ENCODE peak calls at places on chromosome 21, in eight cellular contexts. One of them, this sample, is unnamed.

GRCh38 chr21:31557956-31558838 is 101.3 kb upstream of the SOD1 start:
- DNase-seq in left lung: no peak
- DNase-seq in testis: peak
- DNase-seq in fibroblast of lung: peak
- DNase-seq in heart left ventricle: no peak
- DNase-seq in AG04450: no peak
- DNase-seq in heart right ventricle: no peak
- DNase-seq in brain microvascular endothelial cell: peak
- DNase-seq in this sample: peak

GRCh38 chr21:40759061-40759460 is 87.9 kb downstream of the DSCAM start:
- DNase-seq in left lung: no peak
- DNase-seq in testis: no peak
- DNase-seq in fibroblast of lung: no peak
- DNase-seq in heart left ventricle: no peak
- DNase-seq in AG04450: no peak
- DNase-seq in heart right ventricle: no peak
- DNase-seq in brain microvascular endothelial cell: no peak
- DNase-seq in this sample: no peak

GRCh38 chr21:25689226-25689625 is 45.5 kb downstream of the ATP5PF start:
- DNase-seq in left lung: no peak
- DNase-seq in testis: no peak
- DNase-seq in fibroblast of lung: peak
- DNase-seq in heart left ventricle: no peak
- DNase-seq in AG04450: no peak
- DNase-seq in heart right ventricle: no peak
- DNase-seq in brain microvascular endothelial cell: peak
- DNase-seq in this sample: no peak

GRCh38 chr21:46124083-46124925 is 26.4 kb downstream of the COL6A2 start:
- DNase-seq in left lung: peak
- DNase-seq in testis: peak
- DNase-seq in fibroblast of lung: no peak
- DNase-seq in heart left ventricle: peak
- DNase-seq in AG04450: no peak
- DNase-seq in heart right ventricle: no peak
- DNase-seq in brain microvascular endothelial cell: no peak
- DNase-seq in this sample: peak

GRCh38 chr21:38244885-38245869 is 11.6 kb upstream of the KCNJ15 start:
- DNase-seq in left lung: no peak
- DNase-seq in testis: no peak
- DNase-seq in fibroblast of lung: peak
- DNase-seq in heart left ventricle: no peak
- DNase-seq in AG04450: peak
- DNase-seq in heart right ventricle: no peak
- DNase-seq in brain microvascular endothelial cell: peak
- DNase-seq in this sample: no peak

GRCh38 chr21:46171585-46171984 is 12.7 kb downstream of the SPATC1L start:
- DNase-seq in left lung: no peak
- DNase-seq in testis: peak
- DNase-seq in fibroblast of lung: no peak
- DNase-seq in heart left ventricle: no peak
- DNase-seq in AG04450: no peak
- DNase-seq in heart right ventricle: no peak
- DNase-seq in brain microvascular endothelial cell: no peak
- DNase-seq in this sample: no peak

GRCh38 chr21:16040601-16041000 is 310.8 kb downstream of the USP25 start:
- DNase-seq in left lung: no peak
- DNase-seq in testis: no peak
- DNase-seq in fibroblast of lung: peak
- DNase-seq in heart left ventricle: no peak
- DNase-seq in AG04450: no peak
- DNase-seq in heart right ventricle: no peak
- DNase-seq in brain microvascular endothelial cell: peak
- DNase-seq in this sample: no peak

GRCh38 chr21:15005391-15005790 is 59.4 kb downstream of the NRIP1 start:
- DNase-seq in left lung: no peak
- DNase-seq in testis: peak
- DNase-seq in fibroblast of lung: no peak
- DNase-seq in heart left ventricle: peak
- DNase-seq in AG04450: no peak
- DNase-seq in heart right ventricle: no peak
- DNase-seq in brain microvascular endothelial cell: no peak
- DNase-seq in this sample: peak

GRCh38 chr21:43208561-43209332 is 39.9 kb downstream of the CRYAA start:
- DNase-seq in left lung: no peak
- DNase-seq in testis: peak
- DNase-seq in fibroblast of lung: no peak
- DNase-seq in heart left ventricle: no peak
- DNase-seq in AG04450: no peak
- DNase-seq in heart right ventricle: no peak
- DNase-seq in brain microvascular endothelial cell: no peak
- DNase-seq in this sample: peak

GRCh38 chr21:45998276-45998701 is 16.7 kb downstream of the COL6A1 start:
- DNase-seq in left lung: peak
- DNase-seq in testis: peak
- DNase-seq in fibroblast of lung: no peak
- DNase-seq in heart left ventricle: peak
- DNase-seq in AG04450: no peak
- DNase-seq in heart right ventricle: no peak
- DNase-seq in brain microvascular endothelial cell: no peak
- DNase-seq in this sample: no peak

GRCh38 chr21:38475519-38475918 is 22.8 kb downstream of the ERG start:
- DNase-seq in left lung: no peak
- DNase-seq in testis: no peak
- DNase-seq in fibroblast of lung: no peak
- DNase-seq in heart left ventricle: no peak
- DNase-seq in AG04450: no peak
- DNase-seq in heart right ventricle: no peak
- DNase-seq in brain microvascular endothelial cell: no peak
- DNase-seq in this sample: peak

GRCh38 chr21:15520811-15521643 is 208.8 kb upstream of the USP25 start:
- DNase-seq in left lung: no peak
- DNase-seq in testis: no peak
- DNase-seq in fibroblast of lung: no peak
- DNase-seq in heart left ventricle: no peak
- DNase-seq in AG04450: no peak
- DNase-seq in heart right ventricle: no peak
- DNase-seq in brain microvascular endothelial cell: no peak
- DNase-seq in this sample: no peak

GRCh38 chr21:23160914-23161313 is 2162.7 kb downstream of the NCAM2 start:
- DNase-seq in left lung: no peak
- DNase-seq in testis: no peak
- DNase-seq in fibroblast of lung: no peak
- DNase-seq in heart left ventricle: no peak
- DNase-seq in AG04450: no peak
- DNase-seq in heart right ventricle: no peak
- DNase-seq in brain microvascular endothelial cell: no peak
- DNase-seq in this sample: no peak

GRCh38 chr21:38567577-38568360 is 69.5 kb upstream of the ERG start:
- DNase-seq in left lung: no peak
- DNase-seq in testis: no peak
- DNase-seq in fibroblast of lung: peak
- DNase-seq in heart left ventricle: no peak
- DNase-seq in AG04450: peak
- DNase-seq in heart right ventricle: no peak
- DNase-seq in brain microvascular endothelial cell: peak
- DNase-seq in this sample: peak

GRCh38 chr21:15210235-15210678 is 145.5 kb upstream of the NRIP1 start:
- DNase-seq in left lung: peak
- DNase-seq in testis: no peak
- DNase-seq in fibroblast of lung: no peak
- DNase-seq in heart left ventricle: peak
- DNase-seq in AG04450: no peak
- DNase-seq in heart right ventricle: peak
- DNase-seq in brain microvascular endothelial cell: no peak
- DNase-seq in this sample: peak

GRCh38 chr21:43644609-43645008 is 14.7 kb downstream of the HSF2BP start:
- DNase-seq in left lung: no peak
- DNase-seq in testis: no peak
- DNase-seq in fibroblast of lung: peak
- DNase-seq in heart left ventricle: no peak
- DNase-seq in AG04450: no peak
- DNase-seq in heart right ventricle: no peak
- DNase-seq in brain microvascular endothelial cell: peak
- DNase-seq in this sample: no peak

GRCh38 chr21:40049031-40049958 is 182.1 kb downstream of the PCP4 start:
- DNase-seq in left lung: no peak
- DNase-seq in testis: no peak
- DNase-seq in fibroblast of lung: peak
- DNase-seq in heart left ventricle: no peak
- DNase-seq in AG04450: no peak
- DNase-seq in heart right ventricle: no peak
- DNase-seq in brain microvascular endothelial cell: no peak
- DNase-seq in this sample: no peak

GRCh38 chr21:36791150-36791549 is 92.2 kb downstream of the SIM2 start:
- DNase-seq in left lung: no peak
- DNase-seq in testis: no peak
- DNase-seq in fibroblast of lung: no peak
- DNase-seq in heart left ventricle: no peak
- DNase-seq in AG04450: no peak
- DNase-seq in heart right ventricle: no peak
- DNase-seq in brain microvascular endothelial cell: no peak
- DNase-seq in this sample: no peak
- TF ChIP-seq CTCF in left lung: no peak
- TF ChIP-seq CTCF in testis: no peak
- TF ChIP-seq CTCF in fibroblast of lung: no peak
- TF ChIP-seq CTCF in heart left ventricle: no peak
- TF ChIP-seq CTCF in AG04450: no peak
- TF ChIP-seq CTCF in heart right ventricle: no peak
- TF ChIP-seq CTCF in brain microvascular endothelial cell: no peak
- TF ChIP-seq CTCF in this sample: no peak

GRCh38 chr21:35268817-35269216 is 219.7 kb upstream of the RUNX1 start:
- DNase-seq in left lung: no peak
- DNase-seq in testis: no peak
- DNase-seq in fibroblast of lung: peak
- DNase-seq in heart left ventricle: no peak
- DNase-seq in AG04450: no peak
- DNase-seq in heart right ventricle: no peak
- DNase-seq in brain microvascular endothelial cell: no peak
- DNase-seq in this sample: no peak
- H3K27ac ChIP-seq in left lung: no peak
- H3K27ac ChIP-seq in testis: no peak
- H3K27ac ChIP-seq in fibroblast of lung: no peak
- H3K27ac ChIP-seq in heart left ventricle: no peak
- H3K27ac ChIP-seq in AG04450: no peak
- H3K27ac ChIP-seq in heart right ventricle: no peak
- H3K27ac ChIP-seq in brain microvascular endothelial cell: no peak
- H3K27ac ChIP-seq in this sample: no peak

GRCh38 chr21:32918467-32919140 is 107.1 kb upstream of the OLIG2 start:
- DNase-seq in left lung: no peak
- DNase-seq in testis: no peak
- DNase-seq in fibroblast of lung: peak
- DNase-seq in heart left ventricle: no peak
- DNase-seq in AG04450: no peak
- DNase-seq in heart right ventricle: no peak
- DNase-seq in brain microvascular endothelial cell: no peak
- DNase-seq in this sample: no peak

GRCh38 chr21:32916088-32916487 is 109.6 kb upstream of the OLIG2 start:
- DNase-seq in left lung: no peak
- DNase-seq in testis: no peak
- DNase-seq in fibroblast of lung: no peak
- DNase-seq in heart left ventricle: no peak
- DNase-seq in AG04450: no peak
- DNase-seq in heart right ventricle: no peak
- DNase-seq in brain microvascular endothelial cell: no peak
- DNase-seq in this sample: no peak

GRCh38 chr21:32915099-32915498 is 110.6 kb upstream of the OLIG2 start:
- DNase-seq in left lung: no peak
- DNase-seq in testis: no peak
- DNase-seq in fibroblast of lung: no peak
- DNase-seq in heart left ventricle: no peak
- DNase-seq in AG04450: no peak
- DNase-seq in heart right ventricle: no peak
- DNase-seq in brain microvascular endothelial cell: no peak
- DNase-seq in this sample: no peak

GRCh38 chr21:32917392-32918135 is 108.2 kb upstream of the OLIG2 start:
- DNase-seq in left lung: no peak
- DNase-seq in testis: peak
- DNase-seq in fibroblast of lung: peak
- DNase-seq in heart left ventricle: peak
- DNase-seq in AG04450: no peak
- DNase-seq in heart right ventricle: peak
- DNase-seq in brain microvascular endothelial cell: no peak
- DNase-seq in this sample: no peak

GRCh38 chr21:32916522-32917099 is 109.1 kb upstream of the OLIG2 start:
- DNase-seq in left lung: no peak
- DNase-seq in testis: no peak
- DNase-seq in fibroblast of lung: no peak
- DNase-seq in heart left ventricle: no peak
- DNase-seq in AG04450: no peak
- DNase-seq in heart right ventricle: no peak
- DNase-seq in brain microvascular endothelial cell: no peak
- DNase-seq in this sample: no peak
- TF ChIP-seq CTCF in left lung: no peak
- TF ChIP-seq CTCF in testis: no peak
- TF ChIP-seq CTCF in fibroblast of lung: peak
- TF ChIP-seq CTCF in heart left ventricle: no peak
- TF ChIP-seq CTCF in AG04450: peak
- TF ChIP-seq CTCF in heart right ventricle: no peak
- TF ChIP-seq CTCF in brain microvascular endothelial cell: peak
- TF ChIP-seq CTCF in this sample: peak

DNA sequence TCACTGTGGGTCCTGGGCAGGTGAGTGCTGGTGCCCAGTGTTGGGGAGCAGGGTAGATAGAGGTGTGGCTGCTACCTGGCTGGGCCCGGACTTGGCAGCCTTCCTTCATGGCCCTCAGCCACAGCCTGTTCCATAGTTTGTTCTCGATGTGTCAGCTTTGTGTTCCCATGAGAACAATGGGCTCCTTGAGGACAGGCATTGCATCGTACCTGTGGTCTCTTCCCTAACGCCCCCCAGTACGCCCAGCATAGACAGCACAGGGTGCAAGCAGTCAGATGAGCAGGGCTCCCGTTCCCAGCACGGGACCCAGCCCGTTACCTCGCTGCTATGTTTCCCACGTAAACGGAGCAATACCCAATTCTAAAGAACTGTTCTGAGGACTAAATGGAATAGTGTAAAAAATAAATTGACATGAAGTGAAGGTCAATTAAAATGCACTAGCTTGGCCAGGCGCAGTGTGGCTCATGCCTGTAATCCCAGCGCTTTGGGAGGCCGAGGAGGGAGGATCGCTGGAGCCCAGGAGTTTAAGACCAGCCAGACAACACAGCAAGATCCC is 775 bp upstream of the SLX9 start:
- DNase-seq in left lung: no peak
- DNase-seq in testis: no peak
- DNase-seq in fibroblast of lung: no peak
- DNase-seq in heart left ventricle: no peak
- DNase-seq in AG04450: no peak
- DNase-seq in heart right ventricle: no peak
- DNase-seq in brain microvascular endothelial cell: no peak
- DNase-seq in this sample: no peak
- H3K27ac ChIP-seq in left lung: no peak
- H3K27ac ChIP-seq in testis: no peak
- H3K27ac ChIP-seq in fibroblast of lung: peak
- H3K27ac ChIP-seq in heart left ventricle: peak
- H3K27ac ChIP-seq in AG04450: no peak
- H3K27ac ChIP-seq in heart right ventricle: peak
- H3K27ac ChIP-seq in brain microvascular endothelial cell: no peak
- H3K27ac ChIP-seq in this sample: no peak

This sample was measured in endodermal cell.